ENCODE peak calls at places on chromosome 17, in four cellular contexts. F, N, J and S are unnamed samples.

GRCh38 chr17:64094412-64094811 is 35.5 kb downstream of the ERN1 start:
- DNase-seq in J (no peak), F (no peak), N (no peak), S (no peak)

GRCh38 chr17:7632492-7632894 is 2.6 kb downstream of the SHBG start:
- DNase-seq in N (peak), J (peak), F (peak), S (no peak)

GRCh38 chr17:43219001-43219400 is 7.3 kb downstream of the TMEM106A start:
- DNase-seq in N (no peak), J (no peak), F (no peak), S (no peak)

GRCh38 chr17:43536236-43537088 is 9.7 kb downstream of the ETV4 start:
- DNase-seq in J (peak), N (peak), F (no peak), S (no peak)

GRCh38 chr17:41544497-41544896 is 16.4 kb upstream of the KRT19 start:
- DNase-seq in N (no peak), J (no peak), F (no peak), S (peak)

GRCh38 chr17:247767-248166 is 66.3 kb upstream of the DOC2B start:
- DNase-seq in F (no peak), N (no peak), J (peak), S (no peak)

GRCh38 chr17:46772879-46773620 is 45.4 kb downstream of the WNT3 start:
- DNase-seq in N (no peak), J (no peak), F (no peak), S (no peak)

GRCh38 chr17:57370051-57370581 is 113.8 kb downstream of the MSI2 start:
- DNase-seq in F (no peak), N (peak), J (no peak), S (peak)

GRCh38 chr17:9456265-9456664 is 119.4 kb downstream of the STX8 start:
- DNase-seq in J (no peak), N (no peak), F (no peak), S (peak)

GRCh38 chr17:13031718-13032350 is 14.0 kb upstream of the ELAC2 start:
- DNase-seq in F (peak), N (peak), J (peak), S (peak)

GRCh38 chr17:1188812-1189211 is 9.0 kb upstream of the ABR start:
- DNase-seq in F (no peak), N (peak), J (no peak), S (no peak)

GRCh38 chr17:81966343-81967243 is 5.6 kb upstream of the NOTUM start:
- DNase-seq in J (no peak), F (no peak), N (no peak), S (peak)

GRCh38 chr17:2068589-2069051 is 13.7 kb downstream of the HIC1 start:
- DNase-seq in N (peak), J (no peak), F (no peak), S (peak)

GRCh38 chr17:81322271-81323082 is 27.4 kb upstream of the SLC38A10 start:
- DNase-seq in N (peak), F (peak), J (no peak), S (no peak)

GRCh38 chr17:73393962-73394361 is 82.2 kb upstream of the CDC42EP4 start:
- DNase-seq in F (peak), N (peak), J (no peak), S (peak)

GRCh38 chr17:32917081-32917480 is 10.9 kb upstream of the TMEM98 start:
- DNase-seq in J (no peak), F (no peak), N (peak), S (no peak)

GRCh38 chr17:37698132-37698615 is 46.7 kb downstream of the HNF1B start:
- DNase-seq in J (peak), F (peak), N (peak), S (no peak)

GRCh38 chr17:27520571-27521185 is 64.4 kb downstream of the KSR1 start:
- DNase-seq in J (no peak), F (no peak), N (no peak), S (no peak)

GRCh38 chr17:39365252-39365651 is 36.2 kb downstream of the FBXL20 start:
- DNase-seq in J (no peak), F (no peak), N (peak), S (no peak)

GRCh38 chr17:12445331-12445730 is 220.4 kb upstream of the MYOCD start:
- DNase-seq in J (no peak), F (no peak), N (no peak), S (no peak)

GRCh38 chr17:32755045-32755805 is 121.7 kb downstream of the MYO1D start:
- DNase-seq in N (peak), F (peak), J (no peak), S (peak)

GRCh38 chr17:72249441-72249840 is 128.6 kb downstream of the SOX9 start:
- DNase-seq in J (no peak), F (no peak), N (no peak), S (no peak)

GRCh38 chr17:75950421-75950820 is 9.6 kb upstream of the FBF1 start:
- DNase-seq in F (no peak), N (no peak), J (no peak), S (no peak)

GRCh38 chr17:48623583-48623982 is 2.6 kb downstream of the HOXB9 start:
- DNase-seq in F (no peak), J (no peak), N (no peak), S (no peak)
- TF ChIP-seq EZH2 in F (no peak), J (no peak), N (no peak), S (no peak)

GRCh38 chr17:80173916-80174315 is 4.1 kb downstream of the CARD14 start:
- DNase-seq in N (no peak), F (no peak), J (no peak), S (no peak)
- TF ChIP-seq EZH2 in N (no peak), F (no peak), J (no peak), S (no peak)

GRCh38 chr17:48545539-48545938 is 630 bp upstream of the HOXB2 start:
- DNase-seq in F (no peak), N (no peak), J (no peak), S (no peak)
- TF ChIP-seq EZH2 in F (no peak), N (no peak), J (no peak), S (no peak)

GRCh38 chr17:47785538-47786123 is 36.0 kb downstream of the OSBPL7 start:
- DNase-seq in F (no peak), J (no peak), N (peak), S (peak)

GRCh38 chr17:47792457-47792856 is 29.1 kb downstream of the OSBPL7 start:
- DNase-seq in F (no peak), J (no peak), N (no peak), S (no peak)

GRCh38 chr17:47791025-47791424 is 30.6 kb downstream of the OSBPL7 start:
- DNase-seq in F (no peak), J (no peak), N (no peak), S (no peak)

GRCh38 chr17:47792979-47793378 is 28.6 kb downstream of the OSBPL7 start:
- DNase-seq in N (no peak), J (no peak), F (no peak), S (no peak)

DNA sequence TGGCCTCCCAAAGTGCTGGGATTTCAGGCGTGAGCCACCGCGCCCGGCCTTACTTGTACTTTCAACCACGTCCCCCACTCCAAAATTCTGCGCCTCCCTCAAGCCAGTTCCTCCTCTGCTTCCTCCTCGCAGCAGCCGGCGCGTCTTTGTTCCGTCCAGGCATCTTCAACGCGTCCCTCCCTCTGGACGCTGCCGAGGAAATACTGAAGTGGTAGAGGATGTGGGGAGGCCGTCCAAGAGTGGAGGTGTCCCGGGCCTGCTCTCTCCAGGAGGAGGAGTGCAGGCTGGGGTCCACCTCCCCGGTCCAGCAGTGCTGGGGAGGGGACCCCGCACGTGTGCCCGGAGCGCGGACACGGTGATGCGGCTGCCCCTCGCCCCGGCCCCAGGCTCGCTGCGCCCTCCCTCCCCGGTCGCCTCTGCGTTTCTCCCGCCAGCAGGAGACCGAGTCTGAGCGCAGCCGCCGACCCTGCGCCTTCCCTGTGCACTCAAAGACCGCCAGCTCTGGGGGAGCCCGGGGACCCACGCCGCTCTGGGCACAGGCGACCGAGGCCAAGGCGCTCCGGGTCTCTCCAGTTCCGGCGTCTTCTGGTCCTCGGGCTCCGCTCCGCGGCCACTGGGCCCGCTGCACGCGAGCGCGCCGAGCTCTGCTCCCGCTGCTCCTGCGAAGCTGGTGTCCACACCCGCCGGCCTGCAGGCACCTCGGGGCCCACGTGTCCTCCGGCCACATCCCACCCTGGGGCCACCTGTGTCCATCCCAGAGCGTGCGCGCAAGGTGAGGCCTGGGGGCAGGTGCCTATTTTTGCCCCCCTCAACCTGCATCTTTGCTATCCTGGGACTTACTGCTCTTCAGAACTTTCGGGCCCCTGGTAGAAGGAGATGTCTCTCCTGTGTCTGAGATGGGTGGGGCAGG is 31.7 kb downstream of the OSBPL7 start:
- DNase-seq in N (peak), F (no peak), J (peak), S (peak)
- TF ChIP-seq EZH2 in N (no peak), F (no peak), J (peak), S (peak)

GRCh38 chr17:5898406-5898805 is 171.8 kb upstream of the WSCD1 start:
- DNase-seq in N (no peak), F (no peak), J (no peak), S (no peak)

GRCh38 chr17:5893741-5894140 is 176.4 kb upstream of the WSCD1 start:
- DNase-seq in J (no peak), N (no peak), F (no peak), S (no peak)

GRCh38 chr17:5897320-5897911 is 172.8 kb upstream of the WSCD1 start:
- DNase-seq in N (no peak), J (no peak), F (no peak), S (no peak)

GRCh38 chr17:5892897-5893656 is 177.1 kb upstream of the WSCD1 start:
- DNase-seq in J (no peak), N (no peak), F (no peak), S (no peak)

GRCh38 chr17:5896215-5896614 is 174.0 kb upstream of the WSCD1 start:
- DNase-seq in F (no peak), J (no peak), N (no peak), S (no peak)
- TF ChIP-seq EZH2 in F (no peak), J (no peak), N (no peak), S (no peak)

GRCh38 chr17:35651467-35651866 is 64.3 kb downstream of the AP2B1 start:
- DNase-seq in F (no peak), N (no peak), J (no peak), S (no peak)
- TF ChIP-seq EZH2 in F (no peak), N (no peak), J (no peak), S (no peak)

DNA sequence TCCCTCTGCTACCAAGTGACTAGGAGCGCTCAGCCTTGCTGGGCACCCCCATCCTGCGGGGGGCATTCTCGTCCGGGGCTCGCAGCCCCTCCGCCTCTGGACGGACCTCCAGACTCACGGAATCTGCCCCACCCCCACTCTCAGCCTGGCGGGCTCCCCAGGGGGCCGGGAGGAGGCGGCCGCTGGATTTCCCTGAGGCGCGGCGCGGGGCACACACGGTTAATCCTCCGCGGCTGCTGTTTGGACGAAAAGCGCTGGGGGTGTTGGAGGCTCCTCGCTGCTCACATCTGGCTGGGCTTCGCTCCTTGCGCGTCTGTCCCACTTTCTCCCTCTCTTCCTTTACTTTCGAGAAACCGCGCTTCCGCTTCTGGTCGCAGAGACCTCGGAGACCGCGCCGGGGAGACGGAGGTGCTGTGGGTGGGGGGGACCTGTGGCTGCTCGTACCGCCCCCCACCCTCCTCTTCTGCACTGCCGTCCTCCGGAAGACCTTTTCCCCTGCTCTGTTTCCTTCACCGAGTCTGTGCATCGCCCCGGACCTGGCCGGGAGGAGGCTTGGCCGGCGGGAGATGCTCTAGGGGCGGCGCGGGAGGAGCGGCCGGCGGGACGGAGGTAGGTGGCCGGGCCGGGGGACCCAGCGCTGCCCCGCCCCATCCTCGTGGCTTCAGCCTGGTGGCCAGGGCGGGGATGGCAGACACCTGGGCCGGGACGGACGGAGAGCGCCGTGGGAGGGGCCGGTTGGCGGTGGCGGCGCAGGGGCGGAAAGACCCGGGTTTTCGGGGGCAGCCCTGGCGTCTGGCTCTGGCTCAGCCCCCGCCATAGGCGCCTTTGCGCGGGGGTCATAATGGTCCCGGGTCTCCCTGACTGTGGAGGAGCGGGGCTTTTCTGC is at the start of gene C1QTNF1:
- DNase-seq in N (peak), F (no peak), J (peak), S (peak)
- TF ChIP-seq EZH2 in N (no peak), F (no peak), J (no peak), S (no peak)

DNA sequence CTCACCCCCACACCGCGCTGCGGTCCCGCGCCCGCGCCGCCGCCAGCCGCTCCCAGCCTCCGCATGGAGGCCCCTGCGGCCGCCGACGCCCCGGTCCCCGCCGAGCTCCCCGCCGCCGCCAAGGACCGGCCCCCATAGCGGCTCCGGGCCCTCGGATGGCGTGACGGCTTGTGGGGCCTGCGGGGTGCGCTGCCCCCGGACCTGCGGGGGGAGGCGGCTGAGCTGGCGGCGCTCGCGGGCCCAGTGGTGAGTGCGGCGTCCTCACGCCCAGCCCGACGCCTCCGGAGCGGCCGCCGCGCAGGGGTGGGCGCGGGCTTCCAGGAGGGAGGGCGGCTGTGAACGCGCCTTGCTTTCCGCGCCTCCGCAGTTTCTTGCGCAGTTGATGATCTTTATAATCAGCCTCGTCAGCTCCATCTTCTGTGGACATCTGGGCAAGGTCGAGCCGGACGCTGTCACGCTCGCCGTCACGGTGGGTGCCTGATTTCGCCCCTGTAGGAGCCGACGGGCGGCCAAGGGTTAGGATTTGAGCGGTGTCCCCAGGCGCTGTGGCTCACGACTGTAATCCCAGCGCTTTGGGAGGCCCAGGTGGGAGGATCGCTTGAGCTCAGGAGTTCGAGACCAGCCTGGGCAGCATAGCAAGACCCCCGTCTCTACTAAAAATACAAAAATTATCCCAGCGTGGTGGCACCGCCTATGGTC is 46.4 kb downstream of the SLC47A1 start:
- DNase-seq in N (peak), F (no peak), J (no peak), S (no peak)
- TF ChIP-seq EZH2 in N (no peak), F (no peak), J (no peak), S (no peak)

DNA sequence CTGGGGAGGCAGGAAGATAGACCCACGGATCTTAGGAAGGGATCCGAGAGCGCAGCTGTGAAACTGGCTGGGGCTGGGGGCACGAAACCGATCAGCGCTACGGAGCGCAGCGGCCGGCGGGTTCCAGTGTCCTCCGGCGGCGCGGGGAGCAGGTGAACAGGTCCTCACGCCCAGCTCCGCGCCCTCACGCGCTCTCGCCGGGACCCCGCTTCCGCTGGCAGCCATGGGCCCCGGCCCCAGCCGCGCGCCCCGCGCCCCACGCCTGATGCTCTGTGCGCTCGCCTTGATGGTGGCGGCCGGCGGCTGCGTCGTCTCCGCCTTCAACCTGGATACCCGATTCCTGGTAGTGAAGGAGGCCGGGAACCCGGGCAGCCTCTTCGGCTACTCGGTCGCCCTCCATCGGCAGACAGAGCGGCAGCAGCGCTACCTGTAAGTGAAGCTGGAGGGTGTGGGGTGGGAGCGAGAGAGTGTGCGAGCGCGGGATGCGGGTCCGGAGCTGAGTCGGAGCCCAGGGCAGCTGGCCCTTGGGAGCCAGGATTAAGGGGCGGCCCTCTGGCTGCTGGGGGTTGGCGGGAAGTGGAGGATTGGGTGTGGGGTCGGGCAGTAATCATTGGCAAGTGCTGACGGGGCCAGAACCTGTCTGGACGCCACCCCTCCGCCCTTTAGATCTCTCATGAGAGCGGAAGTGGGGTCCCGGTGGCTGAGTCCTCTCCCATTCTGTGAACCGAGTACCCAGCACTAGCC is 479 bp downstream of the ITGA3 start:
- DNase-seq in F (no peak), J (peak), N (peak), S (peak)
- TF ChIP-seq EZH2 in F (no peak), J (no peak), N (no peak), S (no peak)